ENCODE peak calls at places on chromosomes 3 and 15, in nine cellular contexts. G is mesothelial cell of epicardium, Q is left ventricle myocardium inferior, V is fibroblast of villous mesenchyme, M is body of pancreas, U is GM13977, A is fibroblast of the aortic adventitia, K is astrocyte of the cerebellum, W is AG10803. Y is an unnamed sample.

GRCh38 chr3:12289562-12289961 is 692 bp downstream of the PPARG start:
- DNase-seq in G (no peak), Q (no peak), V (no peak), M (no peak), U (no peak), A (no peak), K (no peak), W (no peak), Y (no peak)

GRCh38 chr3:115359507-115359906 is 212.4 kb upstream of the ZBTB20 start:
- DNase-seq in G (no peak), Q (no peak), V (peak; percentile 24), M (no peak), U (peak; percentile 5), A (peak; percentile 42), K (peak; percentile 4), W (no peak), Y (peak; percentile 21)

GRCh38 chr15:33533197-33533596 is 222.4 kb downstream of the RYR3 start:
- DNase-seq in G (no peak), Q (no peak), V (no peak), M (no peak), U (no peak), A (no peak), K (no peak), W (no peak), Y (no peak)

GRCh38 chr3:153714588-153715285 is 406.5 kb upstream of the ARHGEF26 start:
- DNase-seq in G (no peak), Q (no peak), V (no peak), M (no peak), U (no peak), A (no peak), K (no peak), W (no peak), Y (no peak)

GRCh38 chr3:183210862-183211341 is 42.2 kb upstream of the B3GNT5 start:
- DNase-seq in G (no peak), Q (no peak), V (no peak), M (no peak), U (no peak), A (no peak), K (no peak), W (no peak), Y (no peak)

GRCh38 chr3:157488144-157488543 is 15.1 kb downstream of the VEPH1 start:
- DNase-seq in G (no peak), Q (no peak), V (no peak), M (no peak), U (no peak), A (no peak), K (no peak), W (no peak), Y (no peak)

GRCh38 chr15:39918688-39919385 is 1.2 kb downstream of the GPR176 start:
- DNase-seq in G (no peak), Q (no peak), V (peak; percentile 73), M (no peak), U (no peak), A (peak; percentile 91), K (peak; percentile 46), W (peak; percentile 94), Y (no peak)

GRCh38 chr3:119494597-119494996 is 3.8 kb upstream of the TIMMDC1 start:
- DNase-seq in G (no peak), Q (no peak), V (no peak), M (no peak), U (no peak), A (no peak), K (no peak), W (no peak), Y (no peak)

GRCh38 chr3:191641789-191642188 is 180.8 kb downstream of the PYDC2 start:
- DNase-seq in G (no peak), Q (no peak), V (no peak), M (no peak), U (no peak), A (no peak), K (no peak), W (no peak), Y (no peak)

GRCh38 chr3:39346785-39347585 is 17.5 kb downstream of the CCR8 start:
- DNase-seq in G (no peak), Q (no peak), V (peak; percentile 30), M (no peak), U (no peak), A (no peak), K (no peak), W (no peak), Y (no peak)

DNA sequence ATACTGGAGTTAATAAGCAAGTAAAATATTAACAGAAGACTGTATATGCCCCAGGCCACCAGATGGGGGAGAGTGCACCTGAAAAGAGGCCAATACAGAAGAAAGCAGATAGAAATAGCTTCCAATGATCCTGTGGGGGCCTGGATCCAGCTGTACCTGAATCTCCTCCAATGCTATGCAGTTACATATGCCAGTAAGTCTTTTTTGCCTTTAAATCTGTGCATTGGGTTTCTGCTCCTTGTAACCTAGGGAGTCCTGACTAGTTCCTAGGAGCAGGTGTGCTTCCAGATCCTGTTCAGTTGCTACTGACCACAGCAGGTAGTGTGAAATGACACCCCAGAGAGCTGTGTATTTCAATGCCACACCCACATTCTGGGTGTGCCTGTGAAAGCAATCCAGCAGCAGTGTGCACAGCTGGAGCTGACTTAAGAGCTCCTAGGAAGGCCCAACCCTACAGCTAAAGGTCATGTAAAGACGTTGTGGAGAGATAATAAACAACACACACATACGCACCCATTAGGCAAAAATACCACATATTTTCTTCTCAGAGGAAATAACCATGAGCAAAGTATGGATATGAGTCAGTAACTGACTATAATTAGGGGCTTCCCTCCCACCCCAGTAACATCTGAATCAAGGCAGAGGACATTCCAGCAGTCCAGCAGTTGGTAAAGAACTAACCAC is 62.2 kb upstream of the AKAP13 start:
- DNase-seq in G (no peak), Q (no peak), V (peak; percentile 99), M (peak; percentile 35), U (peak; percentile 61), A (peak; percentile 79), K (peak; percentile 74), W (peak; percentile 92), Y (peak; percentile 68)
- TF ChIP-seq CTCF in G (no peak), Q (no peak), V (peak; percentile 19), M (no peak), U (no peak), A (peak; percentile 42), K (peak; percentile 24), W (peak; percentile 32), Y (peak; percentile 19)

GRCh38 chr15:65212097-65212496 is 824 bp upstream of the CILP start:
- DNase-seq in G (no peak), Q (no peak), V (no peak), M (peak; percentile 29), U (peak; percentile 69), A (no peak), K (no peak), W (no peak), Y (peak; percentile 74)
- TF ChIP-seq CTCF in G (no peak), Q (peak; percentile 40), V (peak; percentile 46), M (no peak), U (peak; percentile 79), A (peak; percentile 38), K (peak; percentile 41), W (peak; percentile 22), Y (peak; percentile 49)

GRCh38 chr15:81002254-81003022 is 1.7 kb downstream of the TLNRD1 start:
- DNase-seq in G (no peak), Q (peak; percentile 27), V (no peak), M (peak; percentile 26), U (no peak), A (no peak), K (no peak), W (no peak), Y (no peak)
- TF ChIP-seq CTCF in G (no peak), Q (peak; percentile 32), V (no peak), M (no peak), U (no peak), A (no peak), K (no peak), W (no peak), Y (no peak)

GRCh38 chr3:126836220-126836860 is 132.3 kb downstream of the CHCHD6 start:
- DNase-seq in G (no peak), Q (no peak), V (no peak), M (no peak), U (no peak), A (no peak), K (no peak), W (no peak), Y (no peak)

GRCh38 chr3:126832933-126833332 is 128.9 kb downstream of the CHCHD6 start:
- DNase-seq in G (no peak), Q (no peak), V (no peak), M (no peak), U (no peak), A (no peak), K (no peak), W (no peak), Y (no peak)

GRCh38 chr3:126834596-126835471 is 130.8 kb downstream of the CHCHD6 start:
- DNase-seq in G (no peak), Q (no peak), V (no peak), M (no peak), U (no peak), A (no peak), K (no peak), W (no peak), Y (no peak)

GRCh38 chr3:126837773-126838172 is 133.7 kb downstream of the CHCHD6 start:
- DNase-seq in G (no peak), Q (no peak), V (no peak), M (no peak), U (no peak), A (no peak), K (no peak), W (no peak), Y (no peak)

DNA sequence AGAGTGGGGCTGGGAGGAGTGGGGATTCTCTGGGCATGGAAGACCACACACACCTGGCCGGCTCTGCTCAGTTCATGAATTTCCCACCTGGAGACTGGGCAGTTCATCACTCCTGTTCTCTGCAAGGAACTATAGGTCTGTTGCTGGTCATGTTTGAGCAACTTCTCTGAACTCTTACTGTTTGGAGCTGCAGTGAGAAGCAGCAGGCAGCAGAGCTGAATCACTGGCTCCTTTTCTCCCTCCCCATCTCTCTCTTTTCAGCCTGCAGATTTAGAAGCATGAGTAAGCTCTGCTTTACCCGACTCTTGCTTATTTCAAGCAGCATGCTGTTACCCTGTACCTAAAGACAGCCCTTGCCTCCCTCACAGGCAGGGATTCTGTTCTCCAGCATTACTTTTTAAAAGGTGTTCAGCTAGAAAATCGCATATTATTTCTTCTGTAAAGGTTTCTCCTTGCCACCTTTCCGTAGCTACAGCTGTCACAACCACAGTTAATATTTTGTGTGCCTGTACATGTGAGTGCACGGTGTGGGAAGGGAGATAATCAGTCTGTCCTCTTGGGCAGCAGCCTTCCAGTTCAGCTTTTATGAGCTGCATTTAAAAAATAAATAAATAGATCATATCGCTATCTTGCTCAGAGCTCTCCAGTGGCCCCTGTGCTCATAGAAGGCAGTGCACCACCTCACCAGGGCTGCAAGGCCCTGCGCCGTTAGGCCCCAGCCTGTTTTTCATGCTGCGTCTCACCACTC is 131.6 kb downstream of the CHCHD6 start:
- DNase-seq in G (no peak), Q (no peak), V (peak; percentile 71), M (no peak), U (no peak), A (peak; percentile 71), K (no peak), W (peak; percentile 61), Y (no peak)
- TF ChIP-seq CTCF in G (no peak), Q (peak; percentile 16), V (peak; percentile 60), M (no peak), U (no peak), A (peak; percentile 55), K (peak; percentile 43), W (peak; percentile 22), Y (no peak)